ENCODE peak calls at places on chromosomes 4 and X, in six cellular contexts. B is HepG2, Z is GM12891, A is K562, K is H1, N is GM12878. V is an unnamed sample.

GRCh38 chr4:124337874-124338273 is 374.7 kb downstream of the ANKRD50 start:
- DNase-seq in B (no peak), Z (no peak), A (peak), K (no peak), N (no peak), V (no peak)

GRCh38 chr4:111268769-111269414 is 646.0 kb upstream of the PITX2 start:
- DNase-seq in B (no peak), Z (no peak), A (no peak), K (no peak), N (peak), V (no peak)

GRCh38 chr4:84503495-84504437 is 4.7 kb upstream of the NKX6-1 start:
- DNase-seq in B (peak), Z (no peak), A (peak), K (no peak), N (no peak), V (no peak)

GRCh38 chrX:136147320-136147901 is at the start of gene FHL1:
- DNase-seq in B (no peak), Z (peak), A (peak), K (peak), N (no peak), V (peak)

GRCh38 chr4:38663021-38663800 is 788 bp upstream of the KLF3 start:
- DNase-seq in B (no peak), Z (peak), A (peak), K (peak), N (no peak), V (peak)

GRCh38 chrX:118025193-118025592 is 91.4 kb downstream of the KLHL13 start:
- DNase-seq in B (no peak), Z (no peak), A (no peak), K (no peak), N (no peak), V (no peak)

GRCh38 chr4:70505152-70505748 is 13.1 kb upstream of the AMTN start:
- DNase-seq in B (peak), Z (peak), A (peak), K (peak), N (no peak), V (peak)

GRCh38 chrX:111207851-111208250 is 62.4 kb downstream of the CAPN6 start:
- DNase-seq in B (no peak), Z (no peak), A (no peak), K (no peak), N (no peak), V (no peak)

GRCh38 chr4:139242511-139243051 is 37.4 kb downstream of the MGARP start:
- DNase-seq in B (no peak), Z (no peak), A (no peak), K (no peak), N (no peak), V (no peak)

GRCh38 chr4:146095091-146095690 is 80.3 kb upstream of the LSM6 start:
- DNase-seq in B (peak), Z (no peak), A (peak), K (peak), N (no peak), V (no peak)

GRCh38 chrX:13939741-13940597 is 89.7 kb downstream of the GEMIN8 start:
- DNase-seq in B (no peak), Z (no peak), A (no peak), K (no peak), N (no peak), V (no peak)

GRCh38 chr4:161419822-161420221 is 744.0 kb downstream of the FSTL5 start:
- DNase-seq in B (peak), Z (no peak), A (no peak), K (peak), N (no peak), V (no peak)

GRCh38 chr4:186829740-186830449 is 106.2 kb upstream of the FAT1 start:
- DNase-seq in B (peak), Z (no peak), A (peak), K (no peak), N (no peak), V (no peak)

GRCh38 chr4:186886759-186887158 is 163.1 kb upstream of the FAT1 start:
- DNase-seq in B (no peak), Z (no peak), A (no peak), K (no peak), N (no peak), V (no peak)

GRCh38 chrX:118207831-118208453 is 91.3 kb upstream of the KLHL13 start:
- DNase-seq in B (no peak), Z (no peak), A (no peak), K (no peak), N (no peak), V (no peak)

GRCh38 chrX:151871244-151871643 is 41.4 kb upstream of the MAGEA4 start:
- DNase-seq in B (peak), Z (no peak), A (no peak), K (no peak), N (no peak), V (no peak)

GRCh38 chr4:38803833-38804653 is 548 bp downstream of the TLR1 start:
- DNase-seq in B (no peak), Z (no peak), A (no peak), K (no peak), N (peak), V (no peak)

GRCh38 chrX:155086202-155086840 is 15.0 kb downstream of the BRCC3 start:
- DNase-seq in B (peak), Z (no peak), A (peak), K (peak), N (no peak), V (no peak)

DNA sequence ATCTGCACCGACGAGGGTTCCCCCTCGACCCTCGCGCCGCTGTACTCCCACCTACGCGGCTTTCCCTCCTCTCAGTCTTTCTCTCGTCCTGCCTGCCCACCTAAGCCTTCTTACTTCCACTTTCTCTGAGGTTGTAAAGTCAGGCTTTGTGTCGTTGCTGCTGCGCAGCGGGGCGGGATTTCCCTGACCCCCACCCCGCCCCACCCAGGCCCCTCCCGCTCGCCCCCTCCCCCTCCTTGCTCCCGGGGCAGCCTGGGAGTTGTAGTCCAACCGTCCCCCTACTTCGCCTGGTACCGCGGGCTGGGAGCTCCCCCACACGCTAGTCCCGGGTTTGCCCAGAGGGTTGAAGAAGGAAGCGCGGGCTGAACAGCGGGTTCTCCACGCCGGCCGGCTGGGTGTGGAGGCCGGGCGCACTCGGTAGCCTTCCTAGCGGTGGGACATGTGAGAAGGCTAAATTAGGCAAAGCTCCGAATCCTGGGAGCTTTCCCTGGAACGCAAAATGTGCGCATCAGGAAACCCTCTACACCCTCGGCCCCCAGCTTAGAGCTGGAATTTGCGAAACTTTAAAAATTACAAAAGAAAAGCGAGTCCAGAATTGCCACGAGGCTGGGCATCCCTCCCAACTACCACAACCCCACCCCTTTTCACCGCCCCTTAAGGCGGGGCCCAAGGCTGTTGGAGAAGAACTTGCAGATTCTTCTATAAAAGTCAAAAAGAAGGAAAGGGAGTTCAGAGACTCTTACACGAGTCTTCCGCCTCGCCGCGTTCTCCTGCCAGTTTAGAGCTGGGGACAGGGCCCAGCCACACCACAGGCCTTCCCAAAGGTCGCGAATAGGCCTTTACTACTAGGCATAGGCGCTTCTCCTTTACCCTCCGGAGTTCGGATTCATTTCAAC is at the start of gene ATP11C:
- DNase-seq in B (peak), Z (peak), A (peak), K (peak), N (peak), V (peak)
- TF ChIP-seq POLR2AphosphoS5 in B (peak), Z (peak), A (peak), K (peak), N (peak), V (peak)

GRCh38 chrX:134338527-134338926 is 101.5 kb downstream of the CCDC160 start:
- DNase-seq in B (no peak), Z (no peak), A (no peak), K (no peak), N (peak), V (no peak)
- TF ChIP-seq TAF1 in B (no peak), Z (no peak), A (no peak), K (no peak), N (no peak), V (no peak)

GRCh38 chr4:118985170-118986000 is 96.7 kb downstream of the SYNPO2 start:
- DNase-seq in B (no peak), Z (no peak), A (no peak), K (no peak), N (no peak), V (no peak)

GRCh38 chr4:118989098-118990080 is 100.7 kb downstream of the SYNPO2 start:
- DNase-seq in B (no peak), Z (no peak), A (no peak), K (no peak), N (no peak), V (no peak)

GRCh38 chr4:118988635-118988972 is 100.0 kb downstream of the SYNPO2 start:
- DNase-seq in B (no peak), Z (no peak), A (no peak), K (no peak), N (no peak), V (no peak)

GRCh38 chr4:118991686-118992085 is 103.0 kb downstream of the SYNPO2 start:
- DNase-seq in B (no peak), Z (no peak), A (no peak), K (no peak), N (no peak), V (no peak)

DNA sequence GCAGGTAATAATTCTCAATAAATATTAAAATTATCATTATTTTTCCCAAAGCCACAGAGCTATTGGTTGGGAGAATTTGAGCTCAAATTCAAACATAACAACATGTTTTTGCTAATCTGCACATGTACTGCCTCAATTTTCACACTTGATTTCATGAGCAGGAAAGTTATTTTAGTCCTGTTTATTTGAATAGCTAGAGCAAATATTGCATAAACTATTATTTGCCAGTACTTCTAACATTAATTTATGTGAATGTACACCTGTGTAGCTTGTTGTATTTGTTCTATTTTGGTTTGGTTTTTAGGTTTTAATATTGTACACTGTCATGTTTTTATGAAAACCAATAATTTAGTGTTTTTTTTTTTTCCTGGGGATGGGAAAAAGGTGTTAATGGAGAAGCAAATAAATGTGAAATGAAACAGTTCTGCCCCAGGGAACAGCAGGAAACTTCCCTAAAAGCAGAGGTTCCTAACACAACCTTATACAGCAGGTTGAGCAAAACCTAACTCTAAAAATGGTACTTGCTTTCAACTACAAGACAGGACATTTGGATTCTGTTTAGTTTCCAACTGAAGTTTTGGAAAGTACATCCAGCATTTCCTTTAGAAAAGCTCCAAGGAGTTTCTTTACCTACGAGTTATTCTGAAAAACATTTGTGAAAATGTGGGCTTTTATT is 99.4 kb downstream of the SYNPO2 start:
- DNase-seq in B (no peak), Z (no peak), A (no peak), K (no peak), N (no peak), V (no peak)
- TF ChIP-seq POLR2A in B (no peak), Z (no peak), A (no peak), K (no peak), N (no peak), V (no peak)

DNA sequence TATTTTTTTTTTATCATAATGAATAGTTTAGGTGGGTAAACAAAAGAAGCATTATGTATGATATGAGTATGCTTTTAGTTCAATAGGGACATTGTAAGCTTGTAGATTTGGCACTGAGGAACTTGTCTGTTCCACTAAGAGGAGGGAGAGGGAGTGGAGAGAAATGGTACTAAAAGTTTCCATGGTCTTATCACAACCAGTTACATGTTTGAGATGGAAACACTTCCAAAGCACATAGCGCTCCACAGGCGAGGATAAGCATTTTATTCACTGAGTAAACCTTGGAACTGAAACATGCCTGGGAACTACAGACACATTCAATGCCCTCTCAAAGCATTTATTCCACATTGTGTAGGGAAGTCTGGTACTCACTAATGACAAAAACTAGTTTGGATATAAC is 15.5 kb downstream of the MYOZ2 start:
- DNase-seq in B (no peak), Z (no peak), A (no peak), K (no peak), N (no peak), V (no peak)
- TF ChIP-seq POLR2AphosphoS5 in B (no peak), Z (no peak), A (no peak), K (no peak), N (no peak), V (no peak)

GRCh38 chr4:147734496-147734895 is 2.6 kb downstream of the ARHGAP10 start:
- DNase-seq in B (no peak), Z (no peak), A (no peak), K (no peak), N (no peak), V (no peak)

GRCh38 chr4:147730333-147730732 is 1.6 kb upstream of the ARHGAP10 start:
- DNase-seq in B (peak), Z (no peak), A (no peak), K (no peak), N (no peak), V (no peak)

GRCh38 chr4:147731611-147732515 is at the start of gene ARHGAP10:
- DNase-seq in B (no peak), Z (peak), A (peak), K (peak), N (no peak), V (peak)

GRCh38 chr4:147733614-147734344 is 1.9 kb downstream of the ARHGAP10 start:
- DNase-seq in B (no peak), Z (no peak), A (no peak), K (no peak), N (no peak), V (no peak)

GRCh38 chr4:147732516-147733193 is 767 bp downstream of the ARHGAP10 start:
- DNase-seq in B (no peak), Z (no peak), A (no peak), K (peak), N (no peak), V (peak)
- TF ChIP-seq TAF1 in B (no peak), Z (no peak), A (no peak), K (peak), N (peak), V (no peak)

DNA sequence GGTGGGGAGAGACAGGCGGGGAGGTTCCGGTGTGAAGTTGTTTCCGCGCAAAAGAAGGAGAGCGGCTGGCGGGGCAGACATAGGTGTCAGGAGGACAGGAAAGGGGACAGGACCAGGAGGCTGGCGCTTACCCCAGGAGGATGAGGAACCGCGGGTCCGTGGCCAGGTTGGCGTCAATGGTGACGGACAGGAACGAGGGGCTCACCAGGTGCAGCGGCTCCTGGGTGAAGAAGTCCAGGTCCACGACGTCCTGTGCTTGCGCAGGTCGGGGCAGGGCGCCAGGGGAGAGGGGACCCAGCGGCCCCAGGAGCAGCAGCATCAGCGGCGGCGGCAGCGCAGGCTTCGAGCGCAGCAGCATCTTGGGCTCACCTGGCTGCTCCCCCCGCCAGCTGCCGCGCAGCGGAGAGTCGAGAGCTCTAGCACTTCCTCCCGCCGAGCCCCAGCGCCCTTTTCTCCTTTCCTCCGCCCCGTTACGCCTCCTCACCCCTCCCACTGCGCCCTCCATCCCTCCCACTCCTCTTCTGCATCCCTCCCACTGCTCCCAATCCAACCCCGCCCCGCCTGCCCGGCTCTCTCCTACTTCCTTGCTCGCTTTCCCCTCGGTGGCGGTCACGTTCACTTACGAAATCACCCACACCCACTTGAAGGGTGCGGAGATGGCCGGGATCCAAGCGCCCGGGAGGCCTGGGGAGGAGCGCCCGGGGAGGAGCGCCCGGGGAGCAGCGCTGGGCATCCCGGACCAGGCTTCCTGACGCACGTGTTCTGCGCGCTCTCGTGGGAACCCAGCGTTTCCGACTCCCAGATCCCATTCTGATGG is at the start of gene HPSE:
- DNase-seq in B (peak), Z (peak), A (peak), K (peak), N (no peak), V (peak)
- TF ChIP-seq POLR2A in B (no peak), Z (no peak), A (no peak), K (no peak), N (no peak), V (no peak)

DNA sequence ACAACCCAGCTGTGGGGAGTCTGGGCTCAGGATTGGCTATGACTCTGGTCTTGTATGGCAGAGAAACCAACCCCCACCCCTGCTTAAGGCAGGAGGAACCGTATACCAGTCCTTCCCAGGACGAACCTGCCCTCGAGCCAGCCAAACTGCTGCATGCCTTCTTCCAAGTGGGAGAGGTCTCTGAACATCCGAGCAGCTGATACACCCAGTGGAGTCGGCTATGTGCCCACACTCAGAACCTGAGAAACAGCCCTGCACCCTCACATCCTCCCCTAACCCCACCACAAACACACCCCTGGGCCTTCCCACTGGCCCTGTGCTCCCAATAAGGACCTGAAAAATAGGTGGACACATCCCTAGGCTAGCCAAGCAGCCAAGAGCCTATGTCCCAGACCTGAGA is 21.8 kb downstream of the C4orf33 start:
- DNase-seq in B (no peak), Z (no peak), A (no peak), K (no peak), N (no peak), V (no peak)
- TF ChIP-seq POLR2AphosphoS5 in B (no peak), Z (no peak), A (no peak), K (no peak), N (no peak), V (no peak)

DNA sequence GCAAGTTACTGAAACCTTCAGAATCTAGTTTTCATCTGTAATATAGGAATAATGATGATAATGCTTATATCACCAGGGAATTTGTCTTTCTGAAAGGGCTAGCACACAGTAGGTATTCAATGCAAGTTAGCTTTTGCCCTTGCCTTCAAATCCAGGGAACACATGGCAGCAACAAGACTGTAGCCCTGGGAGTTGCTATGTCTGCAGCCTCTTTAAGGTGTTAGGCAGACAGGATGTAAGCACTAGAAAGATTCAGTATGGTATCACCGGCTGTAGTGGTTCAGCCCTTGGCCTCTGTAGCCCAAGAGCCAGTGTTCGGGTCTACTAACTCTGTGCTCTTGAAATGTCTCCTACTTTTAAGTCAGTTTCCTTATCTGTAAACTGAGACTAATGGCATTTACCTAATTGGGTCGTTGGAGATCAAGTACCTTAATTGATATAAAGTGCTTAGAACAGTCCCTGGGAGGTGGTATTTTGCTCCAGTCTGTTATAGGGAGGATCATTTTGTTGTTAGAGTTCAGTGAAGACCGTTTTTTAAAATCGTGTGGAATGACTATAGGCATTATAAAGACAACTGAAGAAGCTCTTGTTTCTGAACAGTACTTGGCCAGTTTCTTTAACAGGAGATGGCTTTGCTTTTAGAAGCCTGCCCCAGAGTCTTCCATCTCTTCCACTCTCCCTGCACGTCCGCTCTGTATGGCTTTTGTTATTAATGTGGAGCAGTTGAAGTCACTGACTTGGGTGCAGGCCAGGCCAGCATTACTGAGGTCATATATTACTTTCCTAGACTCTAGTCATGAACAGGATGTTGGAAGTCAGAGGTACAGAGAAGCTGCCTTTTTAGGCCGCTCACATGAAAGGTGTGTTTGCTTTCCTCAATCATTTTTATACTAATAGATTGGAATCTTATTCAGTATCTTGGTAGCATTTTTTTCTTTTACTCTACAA is 44.8 kb downstream of the GAB1 start:
- DNase-seq in B (no peak), Z (no peak), A (peak), K (no peak), N (no peak), V (no peak)
- TF ChIP-seq TAF1 in B (no peak), Z (no peak), A (no peak), K (no peak), N (no peak), V (no peak)

GRCh38 chr4:81565137-81565870 is 93.6 kb upstream of the RASGEF1B start:
- DNase-seq in B (no peak), Z (no peak), A (peak), K (no peak), N (no peak), V (no peak)
- TF ChIP-seq POLR2A in B (no peak), Z (no peak), A (no peak), K (no peak), N (no peak), V (no peak)

V was measured in GM12892.